ENCODE peak calls at places on chromosome 10, in seven cellular contexts. H, T, M, R, B, N and I are unnamed samples. For H3K4me1, the result is how much of the 10 kb centered on the place peaks cover.

GRCh38 chr10:10870523-10871241 is 147.0 kb upstream of the CELF2 start:
- DNase-seq in M (no peak), N (no peak), T (no peak), B (no peak), R (no peak), H (no peak), I (no peak)

GRCh38 chr10:58868736-58869435 is 307.6 kb upstream of the PHYHIPL start:
- DNase-seq in M (no peak), N (no peak), T (no peak), H (no peak), B (no peak), R (no peak), I (no peak)

GRCh38 chr10:120805014-120805805 is 46.0 kb upstream of the WDR11 start:
- DNase-seq in M (no peak), R (no peak), T (no peak), N (no peak), H (no peak), B (no peak), I (no peak)

GRCh38 chr10:51344371-51344770 is 270.1 kb downstream of the PRKG1 start:
- DNase-seq in B (no peak), R (no peak), T (no peak), H (no peak), N (no peak), M (no peak), I (no peak)

GRCh38 chr10:7409732-7410168 is 1.1 kb downstream of the SFMBT2 start:
- DNase-seq in N (no peak), M (no peak), H (no peak), R (no peak), T (no peak), B (no peak), I (no peak)

GRCh38 chr10:43038783-43039628 is 37.9 kb upstream of the RET start:
- DNase-seq in B (no peak), H (no peak), T (no peak), R (no peak), N (no peak), M (no peak), I (no peak)

GRCh38 chr10:86113983-86114382 is 252.6 kb downstream of the GRID1 start:
- DNase-seq in N (no peak), R (no peak), H (no peak), M (no peak), T (no peak), B (no peak), I (no peak)

GRCh38 chr10:129579228-129579627 is 112.2 kb downstream of the MGMT start:
- DNase-seq in N (no peak), H (no peak), T (no peak), M (no peak), B (no peak), R (no peak), I (no peak)

GRCh38 chr10:99235872-99236626 is 397 bp upstream of the HPSE2 start:
- DNase-seq in R (no peak), B (no peak), M (no peak), H (no peak), N (no peak), T (no peak), I (no peak)

GRCh38 chr10:16999665-17000451 is 129.8 kb downstream of the CUBN start:
- DNase-seq in H (no peak), T (no peak), N (no peak), M (peak), B (no peak), R (peak), I (no peak)

DNA sequence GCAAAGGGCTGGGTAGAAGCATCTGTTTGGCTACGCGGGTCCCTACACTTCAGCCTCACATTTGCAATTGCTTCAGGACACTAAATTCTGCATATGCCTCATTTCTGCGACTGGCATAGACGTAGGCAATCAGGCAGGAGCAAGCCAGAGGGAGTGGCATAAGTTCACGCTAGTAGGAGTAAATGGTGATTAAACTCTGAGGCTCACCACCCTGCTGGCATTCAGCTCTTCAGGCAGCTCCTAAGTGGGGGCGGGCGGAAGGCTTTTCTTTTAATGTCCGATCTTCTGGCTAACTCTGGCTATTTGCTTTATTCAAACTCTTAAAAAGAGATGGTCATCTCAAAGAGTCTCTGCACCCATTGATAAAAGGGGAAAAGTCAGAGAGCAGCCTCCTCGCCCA is 45.3 kb downstream of the RGS10 start:
- DNase-seq in B (no peak), H (no peak), N (no peak), T (no peak), R (no peak), M (no peak), I (no peak)
- H3K4me1 ChIP-seq in B (under half), H (under half), N (under half), T (under half), R (under half), M (under half), I (under half)

GRCh38 chr10:110566472-110567200 is 859 bp upstream of the SMC3 start:
- DNase-seq in B (no peak), M (no peak), T (no peak), N (no peak), H (no peak), R (peak), I (no peak)

GRCh38 chr10:110569120-110569519 is 1.6 kb downstream of the SMC3 start:
- DNase-seq in T (no peak), M (no peak), H (no peak), B (no peak), N (no peak), R (no peak), I (no peak)

GRCh38 chr10:110569736-110570135 is 2.2 kb downstream of the SMC3 start:
- DNase-seq in T (no peak), N (no peak), B (no peak), M (no peak), H (no peak), R (no peak), I (no peak)

GRCh38 chr10:110568055-110568735 is 700 bp downstream of the SMC3 start:
- DNase-seq in H (peak), M (peak), B (peak), R (no peak), N (no peak), T (peak), I (no peak)

DNA sequence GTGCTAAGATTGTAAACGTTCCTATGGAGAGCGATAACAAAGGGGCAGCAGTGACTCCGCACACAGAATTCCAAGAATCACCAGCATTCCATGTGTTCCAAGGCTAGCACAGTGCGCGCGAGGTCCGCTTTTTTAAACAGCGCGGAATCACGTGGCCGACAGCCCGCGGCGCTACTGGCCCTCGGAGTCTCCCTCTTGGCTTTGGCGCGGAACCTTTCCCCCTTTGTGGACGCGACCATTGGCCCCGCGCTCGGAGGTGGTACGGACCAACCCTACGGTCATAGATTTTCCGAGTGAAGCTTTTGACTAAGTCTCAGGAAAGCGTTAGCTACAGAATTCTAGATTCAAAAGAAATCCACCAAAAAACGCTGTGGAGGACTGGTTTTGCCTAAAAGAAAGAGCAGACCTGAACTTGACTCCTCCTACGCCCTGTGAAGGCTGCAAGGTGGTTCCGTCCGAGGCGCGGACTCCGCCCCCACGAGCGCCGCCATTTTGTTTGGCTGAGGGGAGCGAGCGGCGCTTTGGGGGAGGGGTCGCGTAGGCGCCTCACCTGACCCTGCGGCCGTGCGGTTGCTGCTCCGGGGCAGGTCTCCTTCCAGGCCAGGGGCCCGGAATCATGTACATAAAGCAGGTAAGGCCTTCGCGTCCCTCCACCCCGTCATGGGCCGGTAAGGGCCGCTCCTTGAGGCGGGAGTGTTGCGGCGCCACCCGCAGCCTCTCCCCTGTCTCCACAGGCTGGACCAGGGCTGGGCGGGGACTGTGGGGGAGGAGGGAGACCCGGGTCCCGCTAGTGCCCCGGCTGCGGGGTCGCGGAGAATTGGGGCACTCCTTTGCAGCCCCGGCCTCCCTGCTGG is at the start of gene SMC3:
- DNase-seq in T (peak), M (peak), B (peak), N (peak), H (peak), R (peak), I (peak)
- TF ChIP-seq EP300 in T (no peak), M (peak), B (no peak), N (peak), H (no peak), R (no peak), I (no peak)

GRCh38 chr10:30013684-30014246 is 45.6 kb downstream of the JCAD start:
- DNase-seq in R (peak), B (peak), T (no peak), N (no peak), H (peak), M (no peak), I (no peak)
- H3K27ac ChIP-seq in R (no peak), B (no peak), T (peak), N (no peak), H (no peak), M (no peak), I (no peak)

DNA sequence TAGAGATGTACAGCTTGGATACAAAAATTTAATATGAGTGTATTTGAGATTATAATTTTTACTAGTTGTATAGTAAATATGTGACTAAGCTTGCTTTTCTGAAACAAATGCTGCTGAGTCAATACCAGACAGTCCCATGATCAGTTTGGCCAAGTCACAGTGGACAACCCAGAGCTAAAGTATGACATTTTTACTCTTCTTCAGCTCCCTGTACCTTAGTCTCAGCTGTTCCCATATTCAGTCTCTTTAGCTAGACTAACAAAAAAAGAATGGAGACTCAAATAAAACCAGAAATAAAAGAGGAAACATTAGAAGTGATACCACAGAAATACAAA is 189.3 kb downstream of the CTNNA3 start:
- DNase-seq in M (no peak), R (no peak), H (no peak), T (no peak), N (no peak), B (no peak), I (no peak)
- H3K4me1 ChIP-seq in M (under half), R (under half), H (under half), T (under half), N (under half), B (under half), I (under half)

DNA sequence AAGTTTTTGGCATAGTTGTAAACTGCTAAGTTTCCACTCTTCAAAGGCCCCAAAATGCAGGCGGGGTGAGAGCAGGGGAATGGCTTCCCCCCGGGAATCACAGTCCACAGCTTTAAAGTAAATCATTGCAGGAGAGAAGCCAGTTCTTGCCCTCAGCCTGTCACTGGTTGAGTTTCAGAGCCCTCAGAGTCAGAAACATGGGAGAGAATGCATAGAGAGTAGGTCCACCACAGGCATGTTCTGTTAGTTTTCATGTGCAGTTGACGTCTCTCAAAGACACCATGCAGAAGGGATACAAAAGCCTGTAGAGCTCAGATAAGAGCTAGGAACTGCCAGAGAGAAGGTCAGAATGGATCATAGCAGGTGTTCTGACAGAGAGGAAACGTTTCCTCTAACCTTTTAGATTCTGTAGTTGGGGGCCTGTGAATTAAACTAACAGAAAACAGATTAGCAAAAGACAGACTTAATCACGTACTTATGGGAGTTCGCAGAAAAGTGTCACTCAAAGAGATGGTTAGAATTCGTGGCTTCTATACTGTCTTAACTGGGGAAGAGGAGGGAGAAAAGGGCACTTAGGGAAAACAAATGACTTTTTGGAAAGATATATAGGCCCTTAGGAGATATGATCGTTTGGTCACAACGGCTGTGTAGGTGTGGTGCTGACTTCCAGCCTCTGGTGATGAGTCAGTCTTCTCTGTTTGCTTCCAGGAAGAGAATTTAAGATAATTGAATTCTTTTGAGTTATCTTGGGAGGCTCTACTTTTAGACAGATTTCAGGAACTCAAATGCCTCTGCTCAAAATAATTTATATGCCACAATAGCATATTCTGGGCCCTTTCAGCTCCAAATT is 48.0 kb upstream of the MSRB2 start:
- DNase-seq in N (no peak), M (no peak), R (no peak), H (no peak), T (no peak), B (no peak), I (peak)
- TF ChIP-seq EP300 in N (no peak), M (no peak), R (no peak), H (no peak), T (no peak), B (no peak), I (no peak)

GRCh38 chr10:75102830-75103673 is 8.4 kb upstream of the SAMD8 start:
- DNase-seq in R (no peak), N (no peak), M (no peak), H (no peak), T (no peak), B (peak), I (no peak)
- H3K27ac ChIP-seq in R (no peak), N (no peak), M (no peak), H (no peak), T (no peak), B (no peak), I (no peak)